ENCODE peak calls at places on chromosomes 7 and 10, in four cellular contexts. N, W, O and E are unnamed samples. For H3K9me3, the result is how much of the 10 kb centered on the place peaks cover.

GRCh38 chr7:135501402-135501801 is 8.5 kb downstream of the CNOT4 start:
- DNase-seq in N (no peak), W (no peak), O (no peak), E (no peak)

GRCh38 chr10:101563497-101564040 is 24.5 kb downstream of the POLL start:
- DNase-seq in N (no peak), W (no peak), O (no peak), E (no peak)

GRCh38 chr7:140079121-140079536 is 16.4 kb upstream of the PARP12 start:
- DNase-seq in N (no peak), W (peak), O (no peak), E (peak)

GRCh38 chr10:111872591-111872990 is 311.0 kb downstream of the GPAM start:
- DNase-seq in N (peak), W (no peak), O (no peak), E (no peak)

GRCh38 chr10:116084166-116084565 is 188.8 kb downstream of the GFRA1 start:
- DNase-seq in N (no peak), W (no peak), O (no peak), E (no peak)

GRCh38 chr7:140238778-140239652 is 62.2 kb upstream of the KDM7A start:
- DNase-seq in N (no peak), W (peak), O (no peak), E (no peak)

GRCh38 chr7:2460641-2461040 is 15.6 kb downstream of the GRIFIN start:
- DNase-seq in N (no peak), W (no peak), O (no peak), E (no peak)

GRCh38 chr10:122473116-122473515 is 11.8 kb downstream of the HTRA1 start:
- DNase-seq in N (no peak), W (no peak), O (no peak), E (no peak)

GRCh38 chr7:132336797-132337196 is 239.5 kb downstream of the PLXNA4 start:
- DNase-seq in N (no peak), W (no peak), O (no peak), E (no peak)

GRCh38 chr7:30984359-30985107 is 20.8 kb downstream of the GHRHR start:
- DNase-seq in N (no peak), W (peak), O (peak), E (peak)

GRCh38 chr10:31090894-31091607 is 59.4 kb upstream of the ZNF438 start:
- DNase-seq in N (peak), W (no peak), O (no peak), E (no peak)

GRCh38 chr7:416761-417624 is 102.7 kb downstream of the PDGFA start:
- DNase-seq in N (no peak), W (peak), O (no peak), E (no peak)

GRCh38 chr10:131722121-131722520 is 178.7 kb upstream of the PPP2R2D start:
- DNase-seq in N (no peak), W (no peak), O (no peak), E (peak)

GRCh38 chr10:3869036-3869435 is 84.0 kb upstream of the KLF6 start:
- DNase-seq in N (no peak), W (no peak), O (peak), E (no peak)
- H3K4me3 ChIP-seq in N (no peak), W (no peak), O (no peak), E (no peak)

GRCh38 chr10:57300718-57301117 is 939.7 kb upstream of the ZWINT start:
- DNase-seq in N (no peak), W (no peak), O (no peak), E (no peak)
- H3K9me3 ChIP-seq in N (under half), W (under half), O (under half), E (under half)

DNA sequence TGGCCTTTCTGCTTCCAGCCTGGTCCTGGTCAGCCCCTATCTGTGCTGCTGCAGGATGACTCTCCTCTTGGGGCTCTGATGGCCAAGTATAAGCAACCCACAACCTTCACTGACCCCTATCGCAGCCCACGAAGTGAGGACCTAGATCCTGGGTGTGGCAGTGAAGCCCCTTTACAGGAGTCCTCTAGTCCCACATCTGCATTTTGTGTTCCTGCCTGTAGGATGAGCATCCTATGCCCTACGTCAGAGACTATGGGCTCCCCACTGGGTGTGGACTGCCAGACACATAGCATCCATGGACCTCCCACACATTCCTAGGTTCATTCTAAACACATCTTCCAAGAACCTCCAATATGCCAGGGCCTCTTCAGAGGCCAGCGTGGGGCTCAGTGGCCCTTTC is 29.0 kb downstream of the ARHGAP22 start:
- DNase-seq in N (no peak), W (no peak), O (no peak), E (no peak)
- H3K4me3 ChIP-seq in N (no peak), W (no peak), O (no peak), E (no peak)

GRCh38 chr10:58293989-58294388 is 25.0 kb downstream of the CISD1 start:
- DNase-seq in N (no peak), W (no peak), O (no peak), E (no peak)
- H3K9me3 ChIP-seq in N (under half), W (under half), O (under half), E (under half)

DNA sequence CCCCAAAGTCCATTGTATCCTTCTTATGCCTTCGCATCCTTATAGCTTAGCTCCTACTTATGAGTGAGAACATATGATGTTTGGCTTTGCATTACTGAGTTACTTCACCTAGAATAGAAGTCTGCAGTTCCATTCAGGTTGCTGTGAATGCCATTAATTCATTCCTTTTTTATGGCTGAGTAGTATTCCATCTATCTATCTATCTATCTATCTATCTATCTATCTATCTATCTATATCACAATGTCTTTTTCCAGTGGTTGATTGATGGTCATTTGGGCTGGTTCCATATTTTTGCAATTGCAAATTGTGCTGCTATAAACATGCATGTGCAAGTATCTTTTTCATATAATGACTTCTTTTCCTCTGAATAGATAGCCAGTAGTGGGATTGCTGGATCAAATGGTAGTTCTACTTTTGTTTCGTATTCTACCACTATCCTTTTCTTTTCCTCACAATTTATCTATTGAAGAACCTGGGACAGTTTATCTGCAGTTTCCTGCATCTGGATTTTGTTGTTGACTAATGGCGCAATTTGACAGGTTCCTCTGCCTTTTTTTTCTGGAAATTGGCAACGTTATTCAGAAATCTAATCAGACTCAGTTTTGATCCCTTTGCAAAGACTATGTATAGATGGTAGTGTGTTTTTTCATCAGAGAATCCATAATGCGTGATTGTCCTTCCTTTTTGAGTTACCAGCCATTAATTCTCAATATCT is 287.2 kb downstream of the ARL4A start:
- DNase-seq in N (no peak), W (no peak), O (no peak), E (no peak)
- H3K4me3 ChIP-seq in N (no peak), W (no peak), O (no peak), E (no peak)

GRCh38 chr7:98097042-98097645 is 9.5 kb upstream of the LMTK2 start:
- DNase-seq in N (no peak), W (no peak), O (no peak), E (no peak)
- H3K9me3 ChIP-seq in N (under half), W (under half), O (under half), E (under half)

GRCh38 chr10:100519321-100520051 is at the start of gene SEC31B:
- DNase-seq in N (no peak), W (peak), O (no peak), E (peak)
- H3K4me3 ChIP-seq in N (no peak), W (peak), O (no peak), E (no peak)

GRCh38 chr7:97001221-97001620 is 4.1 kb upstream of the DLX6 start:
- DNase-seq in N (no peak), W (no peak), O (no peak), E (no peak)
- H3K9me3 ChIP-seq in N (under half), W (under half), O (under half), E (under half)

DNA sequence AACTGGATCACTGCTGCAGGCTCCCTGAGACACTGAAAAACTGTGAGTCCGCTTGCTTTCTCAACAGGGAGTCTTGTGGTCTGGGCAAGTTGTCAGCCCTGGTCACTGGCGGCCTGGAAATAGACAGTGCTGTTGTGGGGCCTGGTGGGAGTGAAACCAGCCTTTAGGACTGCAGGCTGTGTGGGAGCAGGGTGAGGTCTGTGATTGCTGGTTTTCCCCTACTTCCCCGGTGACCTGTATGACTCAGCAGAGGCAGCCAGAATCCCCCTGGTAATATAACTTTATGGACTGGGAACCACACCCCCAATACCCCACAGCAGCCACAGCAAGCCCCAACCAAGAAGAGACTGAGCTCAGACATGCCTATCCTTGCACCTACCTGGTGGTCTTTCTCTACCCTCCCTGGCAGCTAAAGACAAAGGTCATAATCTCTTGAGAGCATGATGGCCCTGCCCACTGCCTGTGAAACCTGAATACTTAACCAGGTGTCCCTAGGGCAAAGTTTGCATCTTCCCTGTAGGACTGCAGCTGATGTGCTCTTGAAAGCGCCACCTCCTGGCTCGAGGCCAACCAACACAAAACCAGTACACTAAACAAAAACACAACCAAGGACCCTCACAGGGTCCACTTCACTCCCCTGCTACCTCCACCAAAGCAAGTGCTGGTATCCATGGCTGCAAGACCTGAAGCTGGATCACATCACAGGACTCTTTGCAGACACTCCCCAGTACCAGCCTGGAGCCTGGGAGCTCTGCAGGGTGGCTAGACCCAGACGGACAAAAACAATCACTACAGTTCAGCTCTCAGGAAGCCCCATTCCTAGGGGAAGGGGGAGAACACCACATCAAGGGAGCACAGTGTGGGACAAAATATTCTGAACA is 7.2 kb upstream of the ADAM22 start:
- DNase-seq in N (peak), W (no peak), O (no peak), E (no peak)
- H3K4me3 ChIP-seq in N (no peak), W (no peak), O (no peak), E (no peak)

GRCh38 chr7:157809154-157809862 is 472.5 kb downstream of the DNAJB6 start:
- DNase-seq in N (no peak), W (no peak), O (no peak), E (no peak)
- H3K9me3 ChIP-seq in N (under half), W (under half), O (under half), E (under half)